ENCODE peak calls at places on chromosomes 3 and 15, in seven cellular contexts. One of them, this sample, is unnamed.

GRCh38 chr15:77033417-77033728 is 37.5 kb downstream of the TSPAN3 start:
- DNase-seq in Peyer's patch: peak
- DNase-seq in WTC11: no peak
- DNase-seq in fibroblast of pulmonary artery: no peak
- DNase-seq in prostate gland: no peak
- DNase-seq in psoas muscle: no peak
- DNase-seq in GM12864: no peak
- DNase-seq in this sample: no peak

GRCh38 chr15:47411733-47412530 is 305.4 kb upstream of the SEMA6D start:
- DNase-seq in Peyer's patch: no peak
- DNase-seq in WTC11: no peak
- DNase-seq in fibroblast of pulmonary artery: peak
- DNase-seq in prostate gland: peak
- DNase-seq in psoas muscle: no peak
- DNase-seq in GM12864: no peak
- DNase-seq in this sample: no peak

GRCh38 chr15:90286678-90287077 is 21.2 kb downstream of the NGRN start:
- DNase-seq in Peyer's patch: no peak
- DNase-seq in WTC11: no peak
- DNase-seq in fibroblast of pulmonary artery: peak
- DNase-seq in prostate gland: no peak
- DNase-seq in psoas muscle: no peak
- DNase-seq in GM12864: no peak
- DNase-seq in this sample: peak

GRCh38 chr15:48230498-48230897 is 24.4 kb downstream of the SLC12A1 start:
- DNase-seq in Peyer's patch: no peak
- DNase-seq in WTC11: no peak
- DNase-seq in fibroblast of pulmonary artery: no peak
- DNase-seq in prostate gland: no peak
- DNase-seq in psoas muscle: no peak
- DNase-seq in GM12864: no peak
- DNase-seq in this sample: no peak

GRCh38 chr15:64452988-64453688 is 7.2 kb upstream of the ZNF609 start:
- DNase-seq in Peyer's patch: no peak
- DNase-seq in WTC11: no peak
- DNase-seq in fibroblast of pulmonary artery: peak
- DNase-seq in prostate gland: peak
- DNase-seq in psoas muscle: no peak
- DNase-seq in GM12864: no peak
- DNase-seq in this sample: no peak

GRCh38 chr3:83877909-83878308 is 1080.9 kb upstream of the CADM2 start:
- DNase-seq in Peyer's patch: no peak
- DNase-seq in WTC11: no peak
- DNase-seq in fibroblast of pulmonary artery: no peak
- DNase-seq in prostate gland: no peak
- DNase-seq in psoas muscle: no peak
- DNase-seq in GM12864: no peak
- DNase-seq in this sample: no peak

GRCh38 chr15:77497942-77498361 is 77.3 kb downstream of the HMG20A start:
- DNase-seq in Peyer's patch: no peak
- DNase-seq in WTC11: no peak
- DNase-seq in fibroblast of pulmonary artery: peak
- DNase-seq in prostate gland: no peak
- DNase-seq in psoas muscle: no peak
- DNase-seq in GM12864: no peak
- DNase-seq in this sample: no peak

GRCh38 chr3:46713898-46714552 is 3.6 kb downstream of the PRSS50 start:
- DNase-seq in Peyer's patch: peak
- DNase-seq in WTC11: peak
- DNase-seq in fibroblast of pulmonary artery: no peak
- DNase-seq in prostate gland: no peak
- DNase-seq in psoas muscle: no peak
- DNase-seq in GM12864: peak
- DNase-seq in this sample: peak

GRCh38 chr3:40104441-40104840 is 205.1 kb upstream of the EIF1B start:
- DNase-seq in Peyer's patch: no peak
- DNase-seq in WTC11: no peak
- DNase-seq in fibroblast of pulmonary artery: no peak
- DNase-seq in prostate gland: no peak
- DNase-seq in psoas muscle: no peak
- DNase-seq in GM12864: no peak
- DNase-seq in this sample: no peak

GRCh38 chr3:40108643-40109042 is 200.9 kb upstream of the EIF1B start:
- DNase-seq in Peyer's patch: no peak
- DNase-seq in WTC11: no peak
- DNase-seq in fibroblast of pulmonary artery: no peak
- DNase-seq in prostate gland: no peak
- DNase-seq in psoas muscle: no peak
- DNase-seq in GM12864: no peak
- DNase-seq in this sample: no peak

GRCh38 chr3:40109641-40110490 is 199.6 kb upstream of the EIF1B start:
- DNase-seq in Peyer's patch: no peak
- DNase-seq in WTC11: peak
- DNase-seq in fibroblast of pulmonary artery: no peak
- DNase-seq in prostate gland: no peak
- DNase-seq in psoas muscle: no peak
- DNase-seq in GM12864: no peak
- DNase-seq in this sample: no peak
- TF ChIP-seq CTCF in Peyer's patch: no peak
- TF ChIP-seq CTCF in WTC11: peak
- TF ChIP-seq CTCF in fibroblast of pulmonary artery: peak
- TF ChIP-seq CTCF in prostate gland: no peak
- TF ChIP-seq CTCF in psoas muscle: no peak
- TF ChIP-seq CTCF in GM12864: no peak
- TF ChIP-seq CTCF in this sample: no peak

GRCh38 chr15:101121511-101122090 is 130.2 kb downstream of the CHSY1 start:
- DNase-seq in Peyer's patch: peak
- DNase-seq in WTC11: peak
- DNase-seq in fibroblast of pulmonary artery: peak
- DNase-seq in prostate gland: peak
- DNase-seq in psoas muscle: peak
- DNase-seq in GM12864: no peak
- DNase-seq in this sample: peak
- TF ChIP-seq CTCF in Peyer's patch: peak
- TF ChIP-seq CTCF in WTC11: no peak
- TF ChIP-seq CTCF in fibroblast of pulmonary artery: peak
- TF ChIP-seq CTCF in prostate gland: peak
- TF ChIP-seq CTCF in psoas muscle: peak
- TF ChIP-seq CTCF in GM12864: peak
- TF ChIP-seq CTCF in this sample: peak

GRCh38 chr15:33729648-33730047 is 238.6 kb upstream of the CHRM5 start:
- DNase-seq in Peyer's patch: no peak
- DNase-seq in WTC11: no peak
- DNase-seq in fibroblast of pulmonary artery: peak
- DNase-seq in prostate gland: no peak
- DNase-seq in psoas muscle: no peak
- DNase-seq in GM12864: no peak
- DNase-seq in this sample: no peak
- TF ChIP-seq CTCF in Peyer's patch: no peak
- TF ChIP-seq CTCF in WTC11: no peak
- TF ChIP-seq CTCF in fibroblast of pulmonary artery: peak
- TF ChIP-seq CTCF in prostate gland: no peak
- TF ChIP-seq CTCF in psoas muscle: peak
- TF ChIP-seq CTCF in GM12864: peak
- TF ChIP-seq CTCF in this sample: no peak

DNA sequence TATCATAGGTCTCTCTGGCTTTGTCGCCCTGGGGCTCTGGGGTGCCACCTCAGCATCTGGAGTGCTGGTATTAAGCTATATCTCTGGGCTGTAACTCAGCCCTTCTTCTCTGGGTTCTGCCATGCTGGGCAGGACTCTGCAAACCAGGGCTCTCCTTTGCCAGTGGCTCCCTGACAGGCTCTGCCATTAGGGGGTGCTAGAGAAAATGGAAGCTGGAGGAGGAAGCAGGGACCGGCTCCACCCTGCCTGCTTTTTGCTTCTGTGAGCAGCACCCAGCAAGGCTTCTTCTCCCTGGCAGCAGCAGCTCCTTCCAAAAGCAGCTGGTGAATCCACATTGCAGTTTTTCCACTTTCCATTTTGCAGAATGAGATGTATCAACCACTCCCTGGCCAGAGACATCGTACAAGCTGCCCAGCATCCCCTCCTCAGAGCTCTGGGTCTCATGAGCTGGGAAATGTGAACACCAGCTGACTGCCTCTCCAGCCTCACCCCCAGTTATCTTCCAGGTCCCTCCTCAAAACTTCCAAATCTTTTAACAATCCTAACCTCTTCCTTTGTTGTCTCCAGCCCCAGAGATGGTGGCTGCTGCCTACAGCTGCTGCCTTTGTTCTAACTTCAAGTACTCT is 165.0 kb downstream of the ABHD5 start:
- DNase-seq in Peyer's patch: peak
- DNase-seq in WTC11: peak
- DNase-seq in fibroblast of pulmonary artery: peak
- DNase-seq in prostate gland: peak
- DNase-seq in psoas muscle: peak
- DNase-seq in GM12864: peak
- DNase-seq in this sample: peak
- TF ChIP-seq CTCF in Peyer's patch: peak
- TF ChIP-seq CTCF in WTC11: no peak
- TF ChIP-seq CTCF in fibroblast of pulmonary artery: peak
- TF ChIP-seq CTCF in prostate gland: peak
- TF ChIP-seq CTCF in psoas muscle: peak
- TF ChIP-seq CTCF in GM12864: peak
- TF ChIP-seq CTCF in this sample: peak

GRCh38 chr15:57950381-57950946 is 115.0 kb downstream of the ALDH1A2 start:
- DNase-seq in Peyer's patch: no peak
- DNase-seq in WTC11: no peak
- DNase-seq in fibroblast of pulmonary artery: no peak
- DNase-seq in prostate gland: no peak
- DNase-seq in psoas muscle: no peak
- DNase-seq in GM12864: no peak
- DNase-seq in this sample: no peak
- TF ChIP-seq CTCF in Peyer's patch: no peak
- TF ChIP-seq CTCF in WTC11: no peak
- TF ChIP-seq CTCF in fibroblast of pulmonary artery: no peak
- TF ChIP-seq CTCF in prostate gland: no peak
- TF ChIP-seq CTCF in psoas muscle: no peak
- TF ChIP-seq CTCF in GM12864: no peak
- TF ChIP-seq CTCF in this sample: no peak

GRCh38 chr15:38012894-38013293 is 78.5 kb downstream of the TMCO5A start:
- DNase-seq in Peyer's patch: no peak
- DNase-seq in WTC11: no peak
- DNase-seq in fibroblast of pulmonary artery: no peak
- DNase-seq in prostate gland: no peak
- DNase-seq in psoas muscle: no peak
- DNase-seq in GM12864: no peak
- DNase-seq in this sample: no peak
- TF ChIP-seq CTCF in Peyer's patch: no peak
- TF ChIP-seq CTCF in WTC11: no peak
- TF ChIP-seq CTCF in fibroblast of pulmonary artery: no peak
- TF ChIP-seq CTCF in prostate gland: no peak
- TF ChIP-seq CTCF in psoas muscle: no peak
- TF ChIP-seq CTCF in GM12864: no peak
- TF ChIP-seq CTCF in this sample: no peak

DNA sequence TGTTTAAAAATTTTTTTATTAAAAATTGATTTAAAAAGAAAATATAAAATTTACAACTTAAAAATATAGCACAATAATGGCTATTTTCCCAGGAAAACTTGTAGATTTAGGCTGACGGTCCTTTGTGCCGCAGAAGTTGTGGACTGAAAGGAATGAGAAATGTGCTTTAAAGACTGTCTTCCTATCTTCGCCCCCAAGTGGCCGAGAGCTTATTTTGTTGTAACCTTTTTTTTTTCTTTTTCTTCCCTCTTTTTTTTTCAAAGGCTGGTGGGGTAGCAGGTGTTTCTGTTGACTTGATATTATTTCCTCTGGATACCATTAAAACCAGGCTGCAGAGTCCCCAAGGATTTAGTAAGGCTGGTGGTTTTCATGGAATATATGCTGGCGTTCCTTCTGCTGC is 15.5 kb downstream of the SLC25A26 start:
- DNase-seq in Peyer's patch: no peak
- DNase-seq in WTC11: peak
- DNase-seq in fibroblast of pulmonary artery: peak
- DNase-seq in prostate gland: no peak
- DNase-seq in psoas muscle: no peak
- DNase-seq in GM12864: no peak
- DNase-seq in this sample: no peak
- TF ChIP-seq CTCF in Peyer's patch: no peak
- TF ChIP-seq CTCF in WTC11: no peak
- TF ChIP-seq CTCF in fibroblast of pulmonary artery: peak
- TF ChIP-seq CTCF in prostate gland: no peak
- TF ChIP-seq CTCF in psoas muscle: no peak
- TF ChIP-seq CTCF in GM12864: no peak
- TF ChIP-seq CTCF in this sample: no peak

DNA sequence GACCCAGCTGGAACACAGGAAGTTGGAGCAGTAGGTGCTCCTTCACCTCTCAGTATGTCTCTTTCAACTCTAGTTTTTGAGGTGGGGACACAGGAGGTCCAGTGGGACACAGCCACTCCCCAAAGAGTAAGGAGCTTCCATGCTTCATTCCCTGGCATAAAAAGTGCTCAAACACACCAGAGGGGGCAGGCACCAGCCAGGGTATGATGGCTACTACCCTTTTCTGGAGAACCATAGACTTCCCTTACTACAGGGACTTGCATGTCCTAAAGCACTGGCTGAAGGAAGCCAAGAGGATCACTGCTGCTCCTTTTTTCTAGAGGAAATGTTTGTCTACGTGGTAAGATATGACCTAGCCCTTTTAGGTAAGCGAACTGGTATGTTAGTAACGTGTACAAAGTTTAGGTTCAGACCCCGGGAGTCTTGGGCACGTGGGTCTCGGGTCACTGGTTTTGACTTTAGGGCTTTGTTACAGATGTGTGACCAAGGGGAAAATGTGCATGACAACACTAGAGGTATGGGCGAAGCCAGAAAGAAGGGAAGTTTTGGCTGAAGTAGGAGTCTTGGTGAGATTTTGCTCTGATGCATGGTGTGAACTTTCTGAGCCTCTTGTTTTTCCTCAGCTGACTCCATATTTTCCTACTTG is 11.9 kb downstream of the IL17RB start:
- DNase-seq in Peyer's patch: no peak
- DNase-seq in WTC11: no peak
- DNase-seq in fibroblast of pulmonary artery: no peak
- DNase-seq in prostate gland: no peak
- DNase-seq in psoas muscle: no peak
- DNase-seq in GM12864: no peak
- DNase-seq in this sample: no peak
- TF ChIP-seq CTCF in Peyer's patch: no peak
- TF ChIP-seq CTCF in WTC11: no peak
- TF ChIP-seq CTCF in fibroblast of pulmonary artery: no peak
- TF ChIP-seq CTCF in prostate gland: no peak
- TF ChIP-seq CTCF in psoas muscle: no peak
- TF ChIP-seq CTCF in GM12864: peak
- TF ChIP-seq CTCF in this sample: no peak

GRCh38 chr3:51982352-51982837 is 940 bp upstream of the ACY1 start:
- DNase-seq in Peyer's patch: peak
- DNase-seq in WTC11: peak
- DNase-seq in fibroblast of pulmonary artery: no peak
- DNase-seq in prostate gland: no peak
- DNase-seq in psoas muscle: peak
- DNase-seq in GM12864: no peak
- DNase-seq in this sample: peak
- TF ChIP-seq CTCF in Peyer's patch: peak
- TF ChIP-seq CTCF in WTC11: peak
- TF ChIP-seq CTCF in fibroblast of pulmonary artery: peak
- TF ChIP-seq CTCF in prostate gland: peak
- TF ChIP-seq CTCF in psoas muscle: peak
- TF ChIP-seq CTCF in GM12864: peak
- TF ChIP-seq CTCF in this sample: peak

This sample was measured in GM13977.